ENCODE peak calls at places on chromosomes 4 and X, in eight cellular contexts. H, G, V, U, I, C, Q and A are unnamed samples. For H3K4me1 and H3K9me3, the result is how much of the 10 kb centered on the place peaks cover.

GRCh38 chrX:104972737-104973136 is 247.8 kb downstream of the TEX13A start:
- DNase-seq in Q (no peak), I (no peak), U (no peak), H (no peak), V (no peak), C (no peak), G (no peak), A (no peak)

GRCh38 chrX:150085881-150086280 is 147.6 kb upstream of the EOLA2 start:
- DNase-seq in H (no peak), I (no peak), V (peak), C (no peak), U (no peak), Q (peak), G (no peak), A (no peak)

GRCh38 chr4:6742507-6742906 is 26.5 kb downstream of the BLOC1S4 start:
- DNase-seq in C (no peak), Q (no peak), H (no peak), I (no peak), U (no peak), G (no peak), V (no peak), A (no peak)

GRCh38 chr4:160510925-160511324 is 1408.0 kb downstream of the RAPGEF2 start:
- DNase-seq in Q (no peak), C (no peak), G (no peak), U (no peak), H (no peak), V (no peak), I (no peak), A (no peak)

GRCh38 chr4:24582235-24582863 is 2.0 kb downstream of the DHX15 start:
- DNase-seq in V (peak), Q (no peak), C (no peak), G (no peak), I (no peak), U (no peak), H (no peak), A (no peak)

GRCh38 chr4:131499139-131499873 is 1649.8 kb upstream of the PCDH10 start:
- DNase-seq in C (no peak), Q (peak), U (no peak), I (no peak), G (no peak), H (no peak), V (peak), A (no peak)

GRCh38 chrX:17741123-17741511 is 3.8 kb downstream of the SCML1 start:
- DNase-seq in G (no peak), C (no peak), I (no peak), Q (no peak), U (no peak), H (no peak), V (no peak), A (peak)

GRCh38 chrX:129957241-129958099 is 25.0 kb upstream of the BCORL1 start:
- DNase-seq in I (peak), G (peak), U (no peak), C (no peak), H (peak), V (peak), Q (peak), A (peak)

GRCh38 chr4:81211956-81212355 is 3.1 kb downstream of the PRKG2 start:
- DNase-seq in H (no peak), V (peak), G (no peak), C (no peak), Q (no peak), I (no peak), U (no peak), A (no peak)

GRCh38 chr4:124711469-124712416 is 789 bp downstream of the ANKRD50 start:
- DNase-seq in V (peak), H (no peak), Q (peak), U (no peak), C (peak), I (peak), G (peak), A (peak)

GRCh38 chr4:55116450-55116849 is 8.9 kb downstream of the KDR start:
- DNase-seq in V (peak), G (no peak), H (no peak), U (no peak), C (no peak), Q (no peak), I (no peak), A (no peak)

GRCh38 chr4:165716472-165716871 is 156.6 kb upstream of the TLL1 start:
- DNase-seq in I (no peak), C (no peak), H (no peak), U (no peak), G (no peak), Q (no peak), V (no peak), A (no peak)

GRCh38 chrX:24799078-24799477 is 105.4 kb downstream of the POLA1 start:
- DNase-seq in V (no peak), Q (no peak), U (no peak), G (no peak), I (no peak), H (no peak), C (no peak), A (no peak)

GRCh38 chr4:4820264-4820663 is 39.2 kb upstream of the MSX1 start:
- DNase-seq in G (no peak), U (no peak), H (no peak), C (no peak), Q (no peak), V (no peak), I (no peak), A (no peak)

GRCh38 chr4:119207051-119207450 is 5.5 kb upstream of the USP53 start:
- DNase-seq in C (no peak), U (no peak), Q (peak), H (no peak), V (peak), G (no peak), I (no peak), A (no peak)

GRCh38 chrX:56790778-56791177 is 61.7 kb downstream of the NBDY start:
- DNase-seq in I (peak), G (peak), V (no peak), Q (no peak), U (peak), H (no peak), C (no peak), A (no peak)

GRCh38 chrX:8647176-8647575 is 84.8 kb downstream of the ANOS1 start:
- DNase-seq in C (no peak), V (peak), H (no peak), I (no peak), G (no peak), U (no peak), Q (no peak), A (no peak)

GRCh38 chr4:74133786-74134499 is 24.0 kb upstream of the MTHFD2L start:
- DNase-seq in U (peak), V (peak), I (peak), C (no peak), G (peak), Q (peak), H (peak), A (peak)

GRCh38 chr4:122747883-122748282 is 15.4 kb downstream of the BBS12 start:
- DNase-seq in V (peak), Q (peak), U (no peak), I (no peak), H (no peak), G (no peak), C (no peak), A (no peak)

GRCh38 chr4:105453550-105454201 is 20.2 kb downstream of the PPA2 start:
- DNase-seq in Q (no peak), H (no peak), U (no peak), G (no peak), V (no peak), C (no peak), I (no peak), A (no peak)

GRCh38 chr4:140099993-140100392 is 54.0 kb downstream of the MAML3 start:
- DNase-seq in C (peak), Q (peak), I (no peak), G (peak), H (no peak), V (no peak), U (peak), A (peak)

GRCh38 chr4:83724488-83725060 is 188.7 kb downstream of the GPAT3 start:
- DNase-seq in U (no peak), V (no peak), H (no peak), I (no peak), C (no peak), Q (no peak), G (no peak), A (no peak)

GRCh38 chr4:99410075-99410474 is 25.1 kb downstream of the ADH7 start:
- DNase-seq in V (no peak), G (no peak), U (no peak), I (no peak), H (no peak), Q (no peak), C (no peak), A (no peak)

GRCh38 chr4:133800966-133801365 is 400.6 kb downstream of the PABPC4L start:
- DNase-seq in G (no peak), I (no peak), Q (no peak), U (no peak), C (no peak), H (no peak), V (no peak), A (no peak)

GRCh38 chrX:75893281-75893680 is 108.2 kb upstream of the MAGEE2 start:
- DNase-seq in G (no peak), V (no peak), U (no peak), I (no peak), C (no peak), Q (no peak), H (no peak), A (no peak)

GRCh38 chr4:119025916-119026661 is 109.5 kb upstream of the MYOZ2 start:
- DNase-seq in V (peak), Q (peak), G (peak), H (peak), C (no peak), I (no peak), U (no peak), A (no peak)

GRCh38 chr4:5824635-5825034 is 68.3 kb downstream of the CRMP1 start:
- DNase-seq in C (no peak), I (no peak), Q (peak), G (no peak), H (no peak), V (peak), U (no peak), A (no peak)

DNA sequence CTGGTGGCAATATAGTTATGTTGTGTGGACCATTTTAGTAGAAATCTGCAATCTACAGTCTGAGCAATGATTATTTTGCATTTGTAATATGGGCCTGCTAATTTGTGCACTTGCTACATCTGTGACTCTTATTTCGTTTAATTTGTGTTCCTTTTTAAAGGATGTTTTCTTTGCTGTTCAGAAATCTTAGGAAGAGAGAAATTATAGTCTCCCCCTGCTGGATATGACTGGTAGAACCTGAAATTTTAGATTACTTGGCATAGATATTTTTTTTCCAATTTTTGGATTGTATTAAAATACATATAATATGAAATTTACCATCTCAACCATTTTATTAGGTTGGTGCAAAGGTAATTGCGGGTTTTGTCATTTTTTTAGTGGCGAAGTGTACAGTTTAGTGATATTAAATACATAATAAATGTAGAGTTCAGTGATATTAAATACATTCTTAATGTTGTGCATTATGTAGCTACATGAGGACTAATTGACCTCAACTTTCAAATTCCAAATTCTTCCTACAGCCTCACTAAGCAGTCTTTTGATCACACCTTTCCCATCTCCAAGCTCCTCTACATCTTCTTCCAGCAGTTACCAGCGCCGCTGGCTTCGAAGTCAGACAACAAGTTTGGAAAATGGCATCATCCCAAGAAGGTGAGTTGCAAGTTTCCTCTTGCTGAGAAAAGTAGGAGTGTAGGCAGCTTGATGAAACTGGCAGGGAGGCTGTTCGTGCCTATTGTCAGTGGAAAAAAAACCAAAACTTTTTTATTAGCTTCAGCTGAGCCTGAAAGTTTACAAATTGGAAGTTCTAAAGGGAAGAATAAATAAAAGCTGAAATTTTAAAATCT is 82.2 kb downstream of the FNIP2 start:
- DNase-seq in I (no peak), U (no peak), V (peak), H (no peak), C (no peak), Q (peak), G (no peak), A (no peak)
- TF ChIP-seq CTCF in I (no peak), U (peak), V (peak), H (peak), C (peak), Q (peak), G (peak), A (peak)

DNA sequence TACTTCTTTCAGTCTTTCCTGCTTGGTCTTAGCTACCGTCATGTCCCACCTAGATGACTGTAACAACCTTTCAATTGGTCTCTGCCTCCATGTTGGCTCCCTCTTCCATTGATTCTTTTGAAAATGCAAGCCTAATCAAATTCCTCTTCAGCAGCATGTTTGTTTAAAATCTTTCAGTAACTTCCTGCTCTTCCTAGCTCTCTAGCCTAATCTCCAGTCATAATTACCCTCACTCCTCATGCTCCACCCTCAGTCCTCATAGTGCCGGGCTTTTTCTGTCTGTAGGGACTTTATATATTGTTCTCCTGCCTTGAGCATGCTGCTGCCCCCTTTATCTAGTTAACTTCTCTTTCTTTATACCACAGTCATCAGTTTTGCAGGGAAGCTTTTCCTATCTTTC is 12.1 kb downstream of the SNX25 start:
- DNase-seq in G (no peak), Q (peak), H (no peak), C (no peak), V (no peak), I (no peak), U (no peak), A (no peak)
- H3K4me1 ChIP-seq in G (under half), Q (under half), H (under half), C (under half), V (under half), I (under half), U (under half), A (under half)

GRCh38 chr4:172688536-172688935 is 480.1 kb upstream of the GALNT7 start:
- DNase-seq in Q (no peak), V (no peak), C (no peak), I (no peak), U (no peak), G (no peak), H (no peak), A (no peak)
- H3K9me3 ChIP-seq in Q (under half), V (under half), C (under half), I (under half), U (under half), G (under half), H (under half), A (under half)

DNA sequence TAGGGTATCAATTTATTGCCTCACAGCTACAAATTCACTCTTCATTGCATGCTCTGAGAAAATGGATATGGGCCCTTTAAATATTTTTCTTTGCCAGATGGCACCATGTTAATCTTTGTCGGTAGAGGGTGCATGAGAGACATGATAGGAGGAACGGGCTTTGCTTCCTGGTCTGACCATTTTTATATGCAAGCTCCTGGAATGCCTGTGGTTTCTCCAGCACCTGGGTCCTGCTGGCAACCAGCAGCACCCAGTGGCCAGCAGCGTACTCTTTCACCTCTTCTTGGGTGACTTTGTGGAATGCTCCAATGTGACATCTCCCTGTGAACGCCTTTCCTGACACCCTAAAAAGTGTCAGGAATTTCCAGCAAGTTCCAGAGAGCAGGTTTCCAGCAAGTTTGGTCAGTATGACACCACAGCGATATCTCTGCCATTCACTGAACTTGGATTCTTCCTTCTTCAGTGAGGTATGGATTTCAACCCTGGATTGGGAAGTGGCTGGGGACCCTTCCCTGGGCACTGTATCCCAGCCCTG is 140.3 kb upstream of the PGRMC2 start:
- DNase-seq in C (no peak), H (no peak), G (no peak), Q (peak), V (peak), U (no peak), I (peak), A (peak)
- TF ChIP-seq CTCF in C (peak), H (no peak), G (no peak), Q (peak), V (peak), U (no peak), I (no peak), A (no peak)

GRCh38 chrX:133979641-133980230 is 5.7 kb downstream of the GPC3 start:
- DNase-seq in Q (no peak), G (no peak), I (no peak), H (no peak), V (no peak), C (no peak), U (no peak), A (no peak)

GRCh38 chrX:133983243-133983973 is 2.0 kb downstream of the GPC3 start:
- DNase-seq in I (no peak), V (no peak), C (no peak), H (no peak), U (no peak), Q (no peak), G (no peak), A (no peak)

GRCh38 chrX:133981908-133982307 is 3.5 kb downstream of the GPC3 start:
- DNase-seq in Q (no peak), V (no peak), U (no peak), I (no peak), C (no peak), G (no peak), H (no peak), A (no peak)

GRCh38 chrX:133980406-133980805 is 5.0 kb downstream of the GPC3 start:
- DNase-seq in U (no peak), V (peak), G (no peak), H (no peak), Q (no peak), I (no peak), C (no peak), A (no peak)

DNA sequence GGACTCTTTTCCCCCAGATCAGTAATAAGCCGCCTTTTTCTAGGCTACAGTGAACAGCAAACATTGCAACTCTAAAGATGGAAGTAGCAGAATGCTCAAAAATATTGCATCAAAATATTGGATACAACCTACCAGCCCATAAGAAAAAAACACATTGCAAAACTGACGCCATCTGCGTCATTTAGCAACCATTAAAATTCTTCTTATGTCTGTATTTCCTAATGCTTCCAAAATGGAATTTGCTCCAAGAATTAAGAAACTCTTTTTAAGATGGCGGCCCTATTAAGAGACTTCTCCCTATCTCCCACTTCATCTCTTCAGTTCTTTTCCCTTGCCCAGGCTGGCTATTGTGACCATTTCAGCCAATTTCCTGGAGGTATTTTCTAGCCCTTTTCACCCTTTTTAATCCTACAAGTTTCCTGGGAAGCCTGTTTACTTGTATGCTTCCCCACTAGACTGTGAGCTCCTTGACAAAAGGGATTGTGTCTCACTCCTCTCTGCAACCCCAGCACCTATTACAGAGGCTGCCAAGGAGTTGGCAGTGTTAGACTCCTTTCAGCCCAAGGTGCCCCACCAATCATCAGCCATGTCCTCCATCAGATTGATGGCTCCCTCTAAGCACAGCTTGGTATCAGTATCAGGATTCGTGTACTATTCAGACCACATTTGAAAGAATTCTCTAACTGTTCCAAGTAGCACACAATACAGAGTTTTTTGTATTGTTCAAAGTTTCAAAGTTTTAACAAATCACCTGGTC is 4.4 kb downstream of the GPC3 start:
- DNase-seq in I (no peak), V (peak), U (no peak), C (no peak), Q (no peak), H (no peak), G (no peak), A (no peak)
- H3K4me1 ChIP-seq in I (under half), V (under half), U (under half), C (under half), Q (under half), H (under half), G (under half), A (under half)

DNA sequence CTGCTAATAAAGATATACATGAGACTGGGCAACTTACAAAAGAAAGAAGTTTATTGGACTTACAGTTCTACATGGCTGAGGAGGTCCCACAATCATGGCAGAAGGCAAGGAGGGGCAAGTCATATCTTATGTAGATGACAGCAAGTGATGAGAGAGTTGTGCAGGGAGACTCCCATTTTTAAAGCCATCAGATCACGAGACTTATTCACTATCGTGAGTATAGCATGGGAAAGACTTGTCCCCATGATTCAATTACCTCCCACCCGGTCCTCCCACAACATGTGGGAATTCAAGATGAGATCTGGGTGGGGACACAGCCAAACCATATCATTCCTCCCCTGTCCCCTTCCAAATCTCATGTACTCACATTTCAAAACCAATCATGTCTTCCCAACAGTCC is 50.9 kb upstream of the GRID2 start:
- DNase-seq in G (no peak), V (no peak), Q (no peak), H (no peak), I (no peak), U (no peak), C (no peak), A (no peak)
- H3K9me3 ChIP-seq in G (under half), V (under half), Q (under half), H (under half), I (under half), U (under half), C (under half), A (under half)

GRCh38 chr4:107742196-107742595 is 22.2 kb upstream of the PAPSS1 start:
- DNase-seq in C (no peak), U (no peak), V (no peak), G (no peak), I (no peak), H (no peak), Q (no peak), A (no peak)

GRCh38 chr4:107742791-107743190 is 22.8 kb upstream of the PAPSS1 start:
- DNase-seq in H (no peak), G (no peak), V (no peak), Q (no peak), I (no peak), U (no peak), C (no peak), A (no peak)

GRCh38 chr4:107737470-107737869 is 17.4 kb upstream of the PAPSS1 start:
- DNase-seq in H (no peak), U (no peak), V (peak), G (no peak), C (no peak), Q (no peak), I (no peak), A (no peak)

GRCh38 chr4:107740950-107741701 is 21.1 kb upstream of the PAPSS1 start:
- DNase-seq in V (peak), I (peak), H (peak), C (no peak), G (peak), U (no peak), Q (peak), A (no peak)

GRCh38 chr4:107740381-107740780 is 20.3 kb upstream of the PAPSS1 start:
- DNase-seq in V (peak), H (no peak), I (no peak), G (no peak), C (no peak), U (no peak), Q (peak), A (peak)
- TF ChIP-seq CTCF in V (peak), H (no peak), I (no peak), G (no peak), C (no peak), U (no peak), Q (no peak), A (no peak)

GRCh38 chr4:93147524-93148212 is 680.9 kb upstream of the ATOH1 start:
- DNase-seq in V (no peak), I (no peak), U (no peak), G (no peak), C (no peak), Q (no peak), H (no peak), A (no peak)
- H3K4me1 ChIP-seq in V (under half), I (under half), U (under half), G (under half), C (under half), Q (under half), H (under half), A (under half)